ENCODE peak calls at places on chromosomes 13 and 19, in seven cellular contexts. T is MG63, N is astrocyte of the cerebellum, O is AG04450, P is PC-3, A is tibial nerve, V is A549. E is an unnamed sample.

GRCh38 chr19:20247016-20247683 is 80.1 kb downstream of the ZNF486 start:
- DNase-seq in T (no peak), N (no peak), O (no peak), P (peak; percentile 5), A (no peak), V (no peak), E (peak; percentile 3)

GRCh38 chr13:27339299-27339698 is 68.7 kb downstream of the RASL11A start:
- DNase-seq in T (peak; percentile 54), N (no peak), O (no peak), P (peak; percentile 71), A (no peak), V (peak; percentile 73), E (peak; percentile 59)

GRCh38 chr19:7871280-7871529 is 3.0 kb downstream of the PRR36 start:
- DNase-seq in T (no peak), N (no peak), O (no peak), P (no peak), A (no peak), V (no peak), E (no peak)

GRCh38 chr13:26628706-26629105 is 71.2 kb downstream of the WASF3 start:
- DNase-seq in T (no peak), N (no peak), O (no peak), P (peak; percentile 3), A (no peak), V (peak; percentile 14), E (peak; percentile 40)

GRCh38 chr13:25097426-25097825 is 1.5 kb downstream of the PABPC3 start:
- DNase-seq in T (no peak), N (no peak), O (no peak), P (no peak), A (no peak), V (no peak), E (no peak)

GRCh38 chr13:20353973-20354372 is 121.9 kb upstream of the GJB6 start:
- DNase-seq in T (no peak), N (no peak), O (no peak), P (peak; percentile 74), A (no peak), V (no peak), E (peak; percentile 70)

GRCh38 chr19:15107056-15108010 is at the start of gene SYDE1:
- DNase-seq in T (peak; percentile 83), N (peak; percentile 16), O (no peak), P (peak; percentile 44), A (no peak), V (peak; percentile 33), E (peak; percentile 82)

GRCh38 chr13:106649495-106649894 is 81.6 kb upstream of the ARGLU1 start:
- DNase-seq in T (peak; percentile 72), N (no peak), O (no peak), P (peak; percentile 27), A (no peak), V (peak; percentile 1), E (peak; percentile 16)

GRCh38 chr13:48562296-48563066 is 29.6 kb upstream of the RCBTB2 start:
- DNase-seq in T (no peak), N (no peak), O (no peak), P (peak; percentile 55), A (no peak), V (no peak), E (no peak)

GRCh38 chr13:18952225-18953016 is 229.2 kb downstream of the TUBA3C start:
- DNase-seq in T (no peak), N (no peak), O (no peak), P (no peak), A (no peak), V (no peak), E (no peak)

GRCh38 chr13:38564751-38565150 is 122.1 kb upstream of the FREM2 start:
- DNase-seq in T (no peak), N (no peak), O (no peak), P (no peak), A (no peak), V (no peak), E (no peak)

GRCh38 chr13:49058761-49059160 is 83.0 kb downstream of the FNDC3A start:
- DNase-seq in T (no peak), N (no peak), O (no peak), P (no peak), A (no peak), V (no peak), E (no peak)

GRCh38 chr13:35621989-35622388 is 145.5 kb upstream of the MAB21L1 start:
- DNase-seq in T (no peak), N (no peak), O (no peak), P (peak; percentile 31), A (no peak), V (peak; percentile 1), E (peak; percentile 71)

GRCh38 chr13:67023088-67023893 is 206.8 kb downstream of the PCDH9 start:
- DNase-seq in T (peak; percentile 3), N (peak; percentile 99), O (peak; percentile 45), P (peak; percentile 21), A (no peak), V (peak; percentile 25), E (peak; percentile 91)

GRCh38 chr13:44854264-44855060 is 134.8 kb downstream of the NUFIP1 start:
- DNase-seq in T (no peak), N (no peak), O (no peak), P (no peak), A (no peak), V (no peak), E (no peak)

GRCh38 chr13:112997188-112998135 is 28.4 kb downstream of the MCF2L start:
- DNase-seq in T (no peak), N (no peak), O (no peak), P (no peak), A (no peak), V (no peak), E (no peak)

GRCh38 chr13:110683921-110684320 is 22.0 kb downstream of the CARS2 start:
- DNase-seq in T (no peak), N (no peak), O (no peak), P (no peak), A (no peak), V (no peak), E (no peak)

GRCh38 chr19:3412066-3412465 is 45.7 kb downstream of the NFIC start:
- DNase-seq in T (no peak), N (no peak), O (no peak), P (no peak), A (no peak), V (no peak), E (no peak)

GRCh38 chr19:3407556-3408516 is 41.5 kb downstream of the NFIC start:
- DNase-seq in T (peak; percentile 30), N (peak; percentile 51), O (no peak), P (no peak), A (no peak), V (no peak), E (peak; percentile 45)

GRCh38 chr19:3411636-3412035 is 45.3 kb downstream of the NFIC start:
- DNase-seq in T (no peak), N (no peak), O (no peak), P (no peak), A (no peak), V (no peak), E (no peak)

GRCh38 chr19:3408996-3409345 is 42.6 kb downstream of the NFIC start:
- DNase-seq in T (no peak), N (no peak), O (no peak), P (no peak), A (no peak), V (no peak), E (no peak)

DNA sequence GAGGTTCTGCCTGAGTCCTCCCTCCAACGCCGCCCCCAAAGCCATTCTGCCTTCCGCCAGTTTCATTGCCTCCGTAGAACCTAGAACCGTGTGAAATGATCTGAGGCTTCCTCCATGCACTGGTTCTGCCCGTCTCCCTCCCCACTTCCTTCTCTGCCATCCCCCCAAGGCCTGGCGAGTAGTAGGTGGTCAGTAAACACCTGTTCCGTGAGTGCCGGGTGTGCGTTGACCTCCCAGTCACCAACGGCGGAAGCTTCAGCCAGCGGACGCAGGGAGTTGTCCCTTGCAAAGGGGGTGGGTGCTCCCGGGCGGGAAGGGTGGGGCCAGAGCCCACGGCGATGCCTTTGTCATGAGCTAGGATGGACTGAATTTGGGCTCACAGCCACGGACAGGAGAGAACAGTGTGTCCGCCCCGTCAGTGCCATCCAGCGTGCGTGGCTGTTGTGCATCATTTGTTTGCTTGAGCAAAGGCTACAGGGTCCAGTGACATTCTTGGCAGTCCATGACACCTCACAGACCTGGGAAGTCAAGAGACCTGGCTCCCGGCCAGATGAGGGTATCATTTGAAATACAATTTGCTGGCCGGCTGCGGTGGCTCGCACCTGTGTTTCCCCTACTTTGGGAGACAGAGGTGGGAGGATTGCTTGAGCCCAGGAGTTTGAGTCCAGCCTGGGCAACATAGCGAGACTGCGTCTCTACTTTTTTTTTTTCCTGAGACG is 43.1 kb downstream of the NFIC start:
- DNase-seq in T (no peak), N (no peak), O (no peak), P (no peak), A (peak; percentile 47), V (no peak), E (no peak)
- H3K4me3 ChIP-seq in T (no peak overlapping the region), N (no peak overlapping the region), O (no peak overlapping the region), P (no peak overlapping the region), A (peak overlapping the region; percentile 28), V (no peak overlapping the region), E (no peak overlapping the region)

DNA sequence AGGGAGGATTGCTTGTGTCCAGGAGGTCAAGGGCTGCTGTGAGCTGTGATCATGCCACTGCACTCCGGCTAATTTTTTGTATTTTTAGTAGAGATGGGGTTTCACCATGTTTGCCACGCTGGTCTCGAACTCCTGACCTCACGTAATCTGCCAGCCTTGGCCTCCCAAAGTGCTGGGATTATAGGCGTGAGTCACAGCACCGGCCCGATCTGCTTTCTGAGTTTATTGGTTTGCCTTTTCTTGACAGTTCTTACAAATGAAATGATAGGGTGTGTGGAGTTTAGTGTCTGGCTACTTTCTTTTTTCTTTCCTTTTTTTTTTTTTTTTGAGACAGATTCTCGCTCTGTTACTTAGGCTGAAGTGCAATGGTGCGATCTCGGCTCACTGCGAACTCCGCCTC is 848 bp downstream of the C19orf44 start:
- DNase-seq in T (peak; percentile 66), N (no peak), O (no peak), P (peak; percentile 17), A (no peak), V (no peak), E (no peak)
- H3K4me3 ChIP-seq in T (peak overlapping the region; percentile 94), N (peak overlapping the region; percentile 77), O (peak overlapping the region; percentile 94), P (peak overlapping the region; percentile 84), A (peak overlapping the region; percentile 58), V (peak overlapping the region; percentile 97), E (peak overlapping the region; percentile 91)

GRCh38 chr13:99380402-99380801 is 73.2 kb upstream of the GPR183 start:
- DNase-seq in T (no peak), N (no peak), O (no peak), P (no peak), A (no peak), V (no peak), E (no peak)
- H3K4me3 ChIP-seq in T (no peak overlapping the region), N (no peak overlapping the region), O (no peak overlapping the region), P (no peak overlapping the region), A (no peak overlapping the region), V (no peak overlapping the region), E (no peak overlapping the region)

DNA sequence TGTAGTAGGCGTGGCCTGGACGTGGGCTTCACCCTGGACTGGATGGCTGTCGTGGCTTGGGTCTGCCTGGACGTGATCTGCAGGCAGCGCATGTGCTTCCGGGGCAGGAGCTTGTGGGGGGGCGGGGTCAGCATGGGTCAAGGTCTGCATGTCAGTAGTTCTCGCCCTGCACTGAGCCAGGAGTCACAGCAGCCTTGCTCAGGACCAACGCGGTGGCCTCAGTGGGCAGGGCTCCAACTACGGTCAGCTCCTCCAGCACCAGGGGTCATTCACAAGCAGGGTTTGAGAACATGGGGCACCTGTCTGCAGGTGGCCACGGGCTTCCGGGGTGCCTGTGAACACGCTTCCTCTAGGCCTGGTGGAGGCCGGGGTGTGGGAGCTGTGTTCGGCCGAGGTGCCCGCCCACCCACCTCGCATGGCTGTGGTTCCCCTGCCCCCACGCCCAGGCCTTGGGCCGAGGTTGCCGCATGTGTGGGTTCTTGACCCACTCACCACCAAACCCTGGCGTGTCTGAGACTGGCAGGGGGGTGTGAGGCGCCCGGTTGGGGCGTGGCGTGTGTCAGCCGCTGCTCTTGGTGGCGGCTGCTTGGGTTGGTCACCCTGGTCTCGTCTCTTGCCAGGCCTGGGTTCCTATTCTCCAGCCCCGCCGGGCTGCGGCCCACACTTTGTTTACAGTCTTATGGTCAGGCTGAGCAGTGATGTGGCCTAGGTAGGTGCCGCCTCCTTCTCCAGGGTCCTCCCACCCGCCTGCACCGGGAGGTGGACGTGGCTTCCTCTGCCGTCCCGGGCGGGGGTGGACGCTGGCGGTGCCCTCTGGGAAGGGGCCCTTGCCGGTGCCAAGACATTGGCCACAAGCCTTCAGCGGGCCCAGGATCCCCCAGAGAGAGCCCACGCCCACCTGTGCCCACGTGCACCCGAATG is 4.8 kb upstream of the RPS15 start:
- DNase-seq in T (no peak), N (no peak), O (no peak), P (no peak), A (no peak), V (no peak), E (no peak)
- H3K4me3 ChIP-seq in T (no peak overlapping the region), N (no peak overlapping the region), O (no peak overlapping the region), P (no peak overlapping the region), A (no peak overlapping the region), V (no peak overlapping the region), E (no peak overlapping the region)